ENCODE peak calls at places on chromosomes 6 and 20, in seven cellular contexts. V is AG10803; Q is CD8-positive, alpha-beta memory T cell; C is T-cell; G is neuronal stem cell; T is NCI-H1417 treated with DMSO at 0.1 percent for 48 hours; E is effector CD8-positive, alpha-beta T cell. R is an unnamed sample.

GRCh38 chr6:15249371-15250019 is 3.6 kb downstream of the JARID2 start:
- DNase-seq in E (no peak), G (no peak), V (peak), Q (no peak), C (no peak), T (no peak), R (peak)

GRCh38 chr20:48718914-48719578 is 108.8 kb downstream of the PREX1 start:
- DNase-seq in C (peak), T (no peak), V (no peak), G (no peak), E (no peak), Q (peak), R (no peak)

GRCh38 chr6:142927904-142928303 is 17.1 kb downstream of the HIVEP2 start:
- DNase-seq in E (no peak), Q (no peak), G (no peak), T (no peak), V (no peak), C (peak), R (peak)

GRCh38 chr20:63036266-63036665 is 29.5 kb upstream of the BHLHE23 start:
- DNase-seq in E (no peak), C (no peak), Q (no peak), G (no peak), V (no peak), T (no peak), R (no peak)

GRCh38 chr6:3518356-3518841 is 61.5 kb upstream of the SLC22A23 start:
- DNase-seq in Q (no peak), T (no peak), C (no peak), E (no peak), G (no peak), V (peak), R (peak)

GRCh38 chr6:40536442-40536841 is 50.7 kb downstream of the LRFN2 start:
- DNase-seq in V (no peak), C (no peak), T (no peak), G (no peak), E (no peak), Q (no peak), R (peak)

GRCh38 chr6:152552616-152553209 is 84.4 kb downstream of the SYNE1 start:
- DNase-seq in T (no peak), Q (peak), G (peak), C (no peak), E (no peak), V (peak), R (peak)

GRCh38 chr6:168049681-168050224 is 29.3 kb downstream of the FRMD1 start:
- DNase-seq in E (no peak), V (no peak), C (no peak), G (no peak), T (no peak), Q (no peak), R (no peak)

GRCh38 chr6:95518630-95519227 is 58.6 kb upstream of the MANEA start:
- DNase-seq in T (no peak), Q (no peak), C (no peak), E (no peak), G (no peak), V (no peak), R (no peak)

GRCh38 chr6:56838965-56839364 is 115.9 kb upstream of the BEND6 start:
- DNase-seq in G (no peak), E (no peak), Q (no peak), V (no peak), C (no peak), T (no peak), R (no peak)

GRCh38 chr20:48758206-48758820 is 69.5 kb downstream of the PREX1 start:
- DNase-seq in Q (peak), G (no peak), E (peak), T (no peak), C (peak), V (no peak), R (no peak)

GRCh38 chr20:51318058-51318960 is 224.2 kb downstream of the NFATC2 start:
- DNase-seq in T (no peak), E (peak), C (peak), Q (peak), V (no peak), G (peak), R (no peak)

GRCh38 chr6:24777227-24777626 is 2.5 kb downstream of the GMNN start:
- DNase-seq in G (no peak), V (no peak), C (no peak), E (no peak), T (no peak), Q (no peak), R (peak)

GRCh38 chr6:42984924-42985475 is 630 bp downstream of the PPP2R5D start:
- DNase-seq in T (no peak), C (no peak), E (no peak), Q (no peak), V (no peak), G (no peak), R (peak)

GRCh38 chr20:62646851-62647520 is 4.7 kb downstream of the SLCO4A1 start:
- DNase-seq in E (no peak), C (no peak), T (no peak), V (no peak), Q (no peak), G (no peak), R (no peak)

GRCh38 chr6:83431545-83432165 is 804 bp upstream of the ME1 start:
- DNase-seq in G (no peak), C (no peak), E (no peak), T (no peak), Q (no peak), V (no peak), R (no peak)

GRCh38 chr20:64247312-64247627 is 8.3 kb upstream of the PCMTD2 start:
- DNase-seq in T (no peak), G (no peak), C (no peak), Q (no peak), V (no peak), E (no peak), R (no peak)

GRCh38 chr6:3108746-3109414 is 9.6 kb upstream of the BPHL start:
- DNase-seq in V (no peak), C (no peak), G (no peak), Q (no peak), T (no peak), E (no peak), R (no peak)

GRCh38 chr6:31120151-31120915 is at the start of gene CDSN:
- DNase-seq in E (no peak), V (no peak), C (no peak), T (no peak), Q (no peak), G (no peak), R (no peak)

GRCh38 chr6:37779111-37779800 is 40.3 kb upstream of the ZFAND3 start:
- DNase-seq in V (no peak), Q (no peak), T (no peak), C (no peak), G (no peak), E (no peak), R (peak)

GRCh38 chr6:2450546-2450945 is 205.1 kb upstream of the GMDS start:
- DNase-seq in Q (no peak), G (no peak), C (no peak), T (peak), E (no peak), V (no peak), R (peak)

GRCh38 chr6:42610416-42610815 is 46.6 kb downstream of the UBR2 start:
- DNase-seq in Q (no peak), T (no peak), V (no peak), G (no peak), C (no peak), E (no peak), R (no peak)

GRCh38 chr20:10783660-10784336 is 110.0 kb upstream of the JAG1 start:
- DNase-seq in T (no peak), G (no peak), E (no peak), C (no peak), V (no peak), Q (no peak), R (no peak)

GRCh38 chr6:51299649-51300380 is 481.1 kb downstream of the TFAP2B start:
- DNase-seq in Q (no peak), C (no peak), E (no peak), G (no peak), V (no peak), T (no peak), R (no peak)

GRCh38 chr6:20873425-20874190 is 339.4 kb downstream of the CDKAL1 start:
- DNase-seq in T (no peak), G (no peak), C (no peak), V (peak), Q (no peak), E (no peak), R (peak)